ENCODE peak calls at places on chromosome 11, in four cellular contexts. One of them, this sample, is unnamed.

GRCh38 chr11:67466367-67466766 is 2.7 kb downstream of the TMEM134 start:
- DNase-seq in upper lobe of right lung: no peak
- DNase-seq in activated CD8-positive, alpha-beta T cell treated with anti-CD3 and anti-CD28 coated beads for 36 hours: no peak
- DNase-seq in IMR-90: no peak
- DNase-seq in this sample: no peak

GRCh38 chr11:17719940-17720795 is 797 bp downstream of the MYOD1 start:
- DNase-seq in upper lobe of right lung: no peak
- DNase-seq in activated CD8-positive, alpha-beta T cell treated with anti-CD3 and anti-CD28 coated beads for 36 hours: no peak
- DNase-seq in IMR-90: no peak
- DNase-seq in this sample: no peak

GRCh38 chr11:134260503-134260902 is 7.1 kb downstream of the ACAD8 start:
- DNase-seq in upper lobe of right lung: no peak
- DNase-seq in activated CD8-positive, alpha-beta T cell treated with anti-CD3 and anti-CD28 coated beads for 36 hours: no peak
- DNase-seq in IMR-90: no peak
- DNase-seq in this sample: no peak

GRCh38 chr11:63445720-63446119 is 45.2 kb downstream of the PLAAT5 start:
- DNase-seq in upper lobe of right lung: no peak
- DNase-seq in activated CD8-positive, alpha-beta T cell treated with anti-CD3 and anti-CD28 coated beads for 36 hours: peak; percentile 9
- DNase-seq in IMR-90: peak; percentile 42
- DNase-seq in this sample: no peak

GRCh38 chr11:14793546-14793945 is 98.5 kb downstream of the CYP2R1 start:
- DNase-seq in upper lobe of right lung: no peak
- DNase-seq in activated CD8-positive, alpha-beta T cell treated with anti-CD3 and anti-CD28 coated beads for 36 hours: no peak
- DNase-seq in IMR-90: no peak
- DNase-seq in this sample: no peak

GRCh38 chr11:118634435-118635236 is 27.2 kb downstream of the PHLDB1 start:
- DNase-seq in upper lobe of right lung: peak; percentile 92
- DNase-seq in activated CD8-positive, alpha-beta T cell treated with anti-CD3 and anti-CD28 coated beads for 36 hours: no peak
- DNase-seq in IMR-90: peak; percentile 55
- DNase-seq in this sample: peak; percentile 80

GRCh38 chr11:108069947-108070346 is 51.4 kb upstream of the ACAT1 start:
- DNase-seq in upper lobe of right lung: no peak
- DNase-seq in activated CD8-positive, alpha-beta T cell treated with anti-CD3 and anti-CD28 coated beads for 36 hours: no peak
- DNase-seq in IMR-90: peak; percentile 75
- DNase-seq in this sample: no peak

GRCh38 chr11:41306435-41306834 is 153.0 kb downstream of the LRRC4C start:
- DNase-seq in upper lobe of right lung: no peak
- DNase-seq in activated CD8-positive, alpha-beta T cell treated with anti-CD3 and anti-CD28 coated beads for 36 hours: no peak
- DNase-seq in IMR-90: no peak
- DNase-seq in this sample: no peak

GRCh38 chr11:76391811-76392475 is 10.8 kb downstream of the GVQW3 start:
- DNase-seq in upper lobe of right lung: no peak
- DNase-seq in activated CD8-positive, alpha-beta T cell treated with anti-CD3 and anti-CD28 coated beads for 36 hours: no peak
- DNase-seq in IMR-90: no peak
- DNase-seq in this sample: no peak

GRCh38 chr11:17410606-17411379 is 22.3 kb upstream of the KCNJ11 start:
- DNase-seq in upper lobe of right lung: no peak
- DNase-seq in activated CD8-positive, alpha-beta T cell treated with anti-CD3 and anti-CD28 coated beads for 36 hours: no peak
- DNase-seq in IMR-90: no peak
- DNase-seq in this sample: no peak

GRCh38 chr11:96125400-96125799 is 201.5 kb upstream of the MTMR2 start:
- DNase-seq in upper lobe of right lung: no peak
- DNase-seq in activated CD8-positive, alpha-beta T cell treated with anti-CD3 and anti-CD28 coated beads for 36 hours: no peak
- DNase-seq in IMR-90: no peak
- DNase-seq in this sample: no peak

GRCh38 chr11:96124155-96124554 is 200.2 kb upstream of the MTMR2 start:
- DNase-seq in upper lobe of right lung: no peak
- DNase-seq in activated CD8-positive, alpha-beta T cell treated with anti-CD3 and anti-CD28 coated beads for 36 hours: no peak
- DNase-seq in IMR-90: no peak
- DNase-seq in this sample: no peak

GRCh38 chr11:96123301-96123700 is 199.4 kb upstream of the MTMR2 start:
- DNase-seq in upper lobe of right lung: no peak
- DNase-seq in activated CD8-positive, alpha-beta T cell treated with anti-CD3 and anti-CD28 coated beads for 36 hours: peak; percentile 39
- DNase-seq in IMR-90: no peak
- DNase-seq in this sample: no peak

GRCh38 chr11:96119211-96119610 is 195.3 kb upstream of the MTMR2 start:
- DNase-seq in upper lobe of right lung: no peak
- DNase-seq in activated CD8-positive, alpha-beta T cell treated with anti-CD3 and anti-CD28 coated beads for 36 hours: no peak
- DNase-seq in IMR-90: no peak
- DNase-seq in this sample: no peak

DNA sequence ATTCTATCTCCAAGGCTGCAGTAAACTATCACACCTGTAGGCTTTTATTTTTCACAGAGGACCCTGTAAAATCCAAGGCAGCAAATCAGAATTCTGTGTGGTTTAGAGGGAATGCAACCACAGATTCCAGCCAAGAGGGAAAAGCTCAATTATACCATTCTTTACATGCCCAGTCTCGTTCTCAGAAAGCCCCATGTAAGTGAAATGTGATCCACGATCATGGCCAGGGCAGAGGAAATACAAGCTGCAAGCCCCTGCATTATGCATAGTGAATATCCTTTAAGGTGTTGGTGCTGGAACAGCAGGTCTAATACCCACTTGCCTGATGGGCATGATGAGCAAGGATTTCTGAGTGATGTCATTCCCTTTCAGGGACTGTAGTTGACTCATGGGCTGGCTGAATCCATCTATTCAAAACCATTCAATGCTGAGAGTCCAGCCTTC is 198.7 kb upstream of the MTMR2 start:
- DNase-seq in upper lobe of right lung: no peak
- DNase-seq in activated CD8-positive, alpha-beta T cell treated with anti-CD3 and anti-CD28 coated beads for 36 hours: no peak
- DNase-seq in IMR-90: peak; percentile 35
- DNase-seq in this sample: no peak
- TF ChIP-seq CTCF in upper lobe of right lung: no peak
- TF ChIP-seq CTCF in activated CD8-positive, alpha-beta T cell treated with anti-CD3 and anti-CD28 coated beads for 36 hours: no peak
- TF ChIP-seq CTCF in IMR-90: no peak
- TF ChIP-seq CTCF in this sample: no peak

GRCh38 chr11:126407101-126407521 is 51.6 kb downstream of the ST3GAL4 start:
- DNase-seq in upper lobe of right lung: no peak
- DNase-seq in activated CD8-positive, alpha-beta T cell treated with anti-CD3 and anti-CD28 coated beads for 36 hours: no peak
- DNase-seq in IMR-90: no peak
- DNase-seq in this sample: no peak
- TF ChIP-seq CTCF in upper lobe of right lung: no peak
- TF ChIP-seq CTCF in activated CD8-positive, alpha-beta T cell treated with anti-CD3 and anti-CD28 coated beads for 36 hours: no peak
- TF ChIP-seq CTCF in IMR-90: no peak
- TF ChIP-seq CTCF in this sample: no peak

GRCh38 chr11:1307163-1307870 is 2.1 kb downstream of the TOLLIP start:
- DNase-seq in upper lobe of right lung: peak; percentile 73
- DNase-seq in activated CD8-positive, alpha-beta T cell treated with anti-CD3 and anti-CD28 coated beads for 36 hours: peak; percentile 33
- DNase-seq in IMR-90: no peak
- DNase-seq in this sample: no peak

GRCh38 chr11:1307998-1308744 is 1.3 kb downstream of the TOLLIP start:
- DNase-seq in upper lobe of right lung: no peak
- DNase-seq in activated CD8-positive, alpha-beta T cell treated with anti-CD3 and anti-CD28 coated beads for 36 hours: no peak
- DNase-seq in IMR-90: peak; percentile 22
- DNase-seq in this sample: no peak

GRCh38 chr11:1309498-1310314 is at the start of gene TOLLIP:
- DNase-seq in upper lobe of right lung: peak; percentile 99
- DNase-seq in activated CD8-positive, alpha-beta T cell treated with anti-CD3 and anti-CD28 coated beads for 36 hours: peak; percentile 95
- DNase-seq in IMR-90: peak; percentile 87
- DNase-seq in this sample: peak; percentile 99

GRCh38 chr11:1310315-1310687 is 869 bp upstream of the TOLLIP start:
- DNase-seq in upper lobe of right lung: no peak
- DNase-seq in activated CD8-positive, alpha-beta T cell treated with anti-CD3 and anti-CD28 coated beads for 36 hours: peak; percentile 21
- DNase-seq in IMR-90: no peak
- DNase-seq in this sample: no peak

DNA sequence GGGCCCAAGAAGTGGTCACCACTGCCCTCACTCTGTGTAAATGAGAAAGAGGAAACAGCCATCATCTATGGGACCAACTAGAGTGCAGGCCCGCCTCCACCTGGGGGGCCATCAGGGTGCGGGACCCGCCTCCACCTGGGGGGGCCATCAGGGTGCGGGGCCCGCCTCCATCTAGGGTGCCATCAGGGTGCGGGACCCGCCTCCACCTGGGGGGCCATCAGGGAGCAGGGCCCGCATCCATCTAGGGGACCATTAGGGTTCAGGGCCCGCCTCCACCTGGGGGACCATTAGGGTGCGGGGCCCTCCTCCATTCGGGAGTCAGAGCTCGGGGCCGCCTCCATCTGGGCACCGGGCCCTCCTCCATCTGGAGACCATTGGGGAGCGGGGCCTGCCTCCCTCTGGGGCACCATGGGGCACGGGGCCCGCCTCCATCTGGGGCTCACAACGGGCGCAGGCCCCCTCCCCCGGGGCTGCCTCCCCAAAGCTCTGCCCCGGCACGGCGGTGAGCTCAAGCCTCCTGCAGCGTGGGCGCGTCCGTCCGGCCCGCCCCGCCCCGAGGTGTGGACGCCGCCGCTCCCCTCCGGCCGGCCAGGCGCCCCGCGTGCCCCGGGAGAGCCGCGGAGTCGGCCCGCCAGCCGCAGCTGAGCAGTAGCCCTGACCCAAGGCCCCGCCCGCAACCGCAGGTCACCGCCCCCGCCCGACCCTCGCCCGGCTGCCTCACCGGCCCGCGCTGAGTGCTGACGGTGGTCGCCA is 511 bp downstream of the TOLLIP start:
- DNase-seq in upper lobe of right lung: no peak
- DNase-seq in activated CD8-positive, alpha-beta T cell treated with anti-CD3 and anti-CD28 coated beads for 36 hours: peak; percentile 41
- DNase-seq in IMR-90: no peak
- DNase-seq in this sample: no peak
- TF ChIP-seq CTCF in upper lobe of right lung: no peak
- TF ChIP-seq CTCF in activated CD8-positive, alpha-beta T cell treated with anti-CD3 and anti-CD28 coated beads for 36 hours: no peak
- TF ChIP-seq CTCF in IMR-90: no peak
- TF ChIP-seq CTCF in this sample: no peak

GRCh38 chr11:105918039-105918438 is 104.0 kb downstream of the MSANTD4 start:
- DNase-seq in upper lobe of right lung: no peak
- DNase-seq in activated CD8-positive, alpha-beta T cell treated with anti-CD3 and anti-CD28 coated beads for 36 hours: no peak
- DNase-seq in IMR-90: no peak
- DNase-seq in this sample: no peak

GRCh38 chr11:105923814-105924213 is 98.2 kb downstream of the MSANTD4 start:
- DNase-seq in upper lobe of right lung: no peak
- DNase-seq in activated CD8-positive, alpha-beta T cell treated with anti-CD3 and anti-CD28 coated beads for 36 hours: no peak
- DNase-seq in IMR-90: peak; percentile 82
- DNase-seq in this sample: no peak

GRCh38 chr11:105923252-105923651 is 98.8 kb downstream of the MSANTD4 start:
- DNase-seq in upper lobe of right lung: no peak
- DNase-seq in activated CD8-positive, alpha-beta T cell treated with anti-CD3 and anti-CD28 coated beads for 36 hours: no peak
- DNase-seq in IMR-90: peak; percentile 24
- DNase-seq in this sample: no peak
- TF ChIP-seq CTCF in upper lobe of right lung: no peak
- TF ChIP-seq CTCF in activated CD8-positive, alpha-beta T cell treated with anti-CD3 and anti-CD28 coated beads for 36 hours: no peak
- TF ChIP-seq CTCF in IMR-90: no peak
- TF ChIP-seq CTCF in this sample: no peak

This sample was measured in progenitor cell of endocrine pancreas.